ENCODE peak calls at places on chromosomes 3 and 15, in eight cellular contexts. One of them, this sample, is unnamed.

GRCh38 chr3:39812537-39812936 is 3.1 kb downstream of the MYRIP start:
- DNase-seq in astrocyte: no peak
- DNase-seq in neural progenitor cell: peak
- DNase-seq in OCI-LY7: no peak
- DNase-seq in mesenchymal stem cell: no peak
- DNase-seq in HCT116: no peak
- DNase-seq in A549: no peak
- DNase-seq in MM.1S: peak
- DNase-seq in this sample: no peak

GRCh38 chr3:148816971-148817519 is 10.6 kb upstream of the CPB1 start:
- DNase-seq in OCI-LY7: no peak
- DNase-seq in MM.1S: no peak
- DNase-seq in astrocyte: no peak
- DNase-seq in mesenchymal stem cell: no peak
- DNase-seq in neural progenitor cell: no peak
- DNase-seq in A549: no peak
- DNase-seq in HCT116: no peak
- DNase-seq in this sample: no peak

GRCh38 chr3:78368576-78369345 is 1328.9 kb downstream of the ROBO2 start:
- DNase-seq in neural progenitor cell: no peak
- DNase-seq in A549: no peak
- DNase-seq in OCI-LY7: no peak
- DNase-seq in astrocyte: no peak
- DNase-seq in HCT116: no peak
- DNase-seq in mesenchymal stem cell: no peak
- DNase-seq in MM.1S: no peak
- DNase-seq in this sample: no peak

GRCh38 chr15:65355173-65355982 is 22.4 kb downstream of the IGDCC3 start:
- DNase-seq in A549: no peak
- DNase-seq in neural progenitor cell: peak
- DNase-seq in OCI-LY7: no peak
- DNase-seq in astrocyte: no peak
- DNase-seq in mesenchymal stem cell: peak
- DNase-seq in MM.1S: no peak
- DNase-seq in HCT116: no peak
- DNase-seq in this sample: no peak

GRCh38 chr3:120475722-120476385 is 25.1 kb upstream of the FSTL1 start:
- DNase-seq in HCT116: no peak
- DNase-seq in A549: no peak
- DNase-seq in astrocyte: peak
- DNase-seq in neural progenitor cell: no peak
- DNase-seq in mesenchymal stem cell: no peak
- DNase-seq in OCI-LY7: no peak
- DNase-seq in MM.1S: no peak
- DNase-seq in this sample: no peak

GRCh38 chr3:178131801-178132200 is 404.4 kb upstream of the KCNMB2 start:
- DNase-seq in astrocyte: peak
- DNase-seq in HCT116: no peak
- DNase-seq in MM.1S: no peak
- DNase-seq in mesenchymal stem cell: peak
- DNase-seq in A549: no peak
- DNase-seq in neural progenitor cell: no peak
- DNase-seq in OCI-LY7: no peak
- DNase-seq in this sample: peak

GRCh38 chr15:56244811-56245576 is 1.3 kb upstream of the RFX7 start:
- DNase-seq in OCI-LY7: peak
- DNase-seq in MM.1S: no peak
- DNase-seq in neural progenitor cell: peak
- DNase-seq in A549: peak
- DNase-seq in mesenchymal stem cell: no peak
- DNase-seq in astrocyte: no peak
- DNase-seq in HCT116: no peak
- DNase-seq in this sample: no peak

GRCh38 chr3:54309601-54310000 is 187.2 kb downstream of the CACNA2D3 start:
- DNase-seq in mesenchymal stem cell: no peak
- DNase-seq in A549: no peak
- DNase-seq in HCT116: no peak
- DNase-seq in OCI-LY7: no peak
- DNase-seq in neural progenitor cell: peak
- DNase-seq in MM.1S: no peak
- DNase-seq in astrocyte: no peak
- DNase-seq in this sample: no peak

GRCh38 chr3:168155207-168155785 is 59.6 kb upstream of the GOLIM4 start:
- DNase-seq in neural progenitor cell: no peak
- DNase-seq in mesenchymal stem cell: no peak
- DNase-seq in A549: no peak
- DNase-seq in HCT116: no peak
- DNase-seq in OCI-LY7: no peak
- DNase-seq in astrocyte: no peak
- DNase-seq in MM.1S: no peak
- DNase-seq in this sample: no peak

GRCh38 chr3:64957639-64958038 is 269.8 kb upstream of the ADAMTS9 start:
- DNase-seq in neural progenitor cell: no peak
- DNase-seq in OCI-LY7: no peak
- DNase-seq in astrocyte: no peak
- DNase-seq in mesenchymal stem cell: no peak
- DNase-seq in HCT116: no peak
- DNase-seq in MM.1S: no peak
- DNase-seq in A549: no peak
- DNase-seq in this sample: no peak

GRCh38 chr15:60392601-60392985 is 5.2 kb downstream of the ANXA2 start:
- DNase-seq in MM.1S: no peak
- DNase-seq in mesenchymal stem cell: peak
- DNase-seq in neural progenitor cell: no peak
- DNase-seq in OCI-LY7: no peak
- DNase-seq in A549: peak
- DNase-seq in astrocyte: peak
- DNase-seq in HCT116: peak
- DNase-seq in this sample: peak

GRCh38 chr15:90872481-90873184 is 4.2 kb downstream of the FURIN start:
- DNase-seq in OCI-LY7: no peak
- DNase-seq in neural progenitor cell: no peak
- DNase-seq in astrocyte: peak
- DNase-seq in mesenchymal stem cell: peak
- DNase-seq in A549: no peak
- DNase-seq in HCT116: no peak
- DNase-seq in MM.1S: no peak
- DNase-seq in this sample: peak

GRCh38 chr15:91374336-91374735 is 274.3 kb downstream of the SV2B start:
- DNase-seq in astrocyte: no peak
- DNase-seq in mesenchymal stem cell: no peak
- DNase-seq in HCT116: no peak
- DNase-seq in MM.1S: no peak
- DNase-seq in OCI-LY7: no peak
- DNase-seq in neural progenitor cell: no peak
- DNase-seq in A549: no peak
- DNase-seq in this sample: no peak

GRCh38 chr3:123448503-123449091 is at the start of gene ADCY5:
- DNase-seq in neural progenitor cell: peak
- DNase-seq in A549: no peak
- DNase-seq in HCT116: no peak
- DNase-seq in mesenchymal stem cell: peak
- DNase-seq in MM.1S: no peak
- DNase-seq in OCI-LY7: no peak
- DNase-seq in astrocyte: no peak
- DNase-seq in this sample: no peak

GRCh38 chr3:49257187-49257586 is 19.8 kb downstream of the C3orf62 start:
- DNase-seq in astrocyte: no peak
- DNase-seq in HCT116: no peak
- DNase-seq in MM.1S: no peak
- DNase-seq in A549: no peak
- DNase-seq in OCI-LY7: no peak
- DNase-seq in mesenchymal stem cell: no peak
- DNase-seq in neural progenitor cell: no peak
- DNase-seq in this sample: no peak

GRCh38 chr3:68915973-68916372 is 16.4 kb downstream of the TAFA4 start:
- DNase-seq in OCI-LY7: no peak
- DNase-seq in A549: no peak
- DNase-seq in astrocyte: no peak
- DNase-seq in mesenchymal stem cell: no peak
- DNase-seq in HCT116: no peak
- DNase-seq in neural progenitor cell: no peak
- DNase-seq in MM.1S: no peak
- DNase-seq in this sample: no peak

GRCh38 chr3:64056616-64057165 is 33.4 kb upstream of the PSMD6 start:
- DNase-seq in MM.1S: no peak
- DNase-seq in mesenchymal stem cell: peak
- DNase-seq in astrocyte: peak
- DNase-seq in HCT116: no peak
- DNase-seq in OCI-LY7: no peak
- DNase-seq in A549: no peak
- DNase-seq in neural progenitor cell: no peak
- DNase-seq in this sample: peak

GRCh38 chr3:73212683-73213082 is 151.2 kb downstream of the EBLN2 start:
- DNase-seq in mesenchymal stem cell: no peak
- DNase-seq in astrocyte: no peak
- DNase-seq in neural progenitor cell: no peak
- DNase-seq in MM.1S: no peak
- DNase-seq in HCT116: no peak
- DNase-seq in OCI-LY7: no peak
- DNase-seq in A549: no peak
- DNase-seq in this sample: no peak

GRCh38 chr3:127699098-127699945 is 26.6 kb downstream of the ABTB1 start:
- DNase-seq in neural progenitor cell: no peak
- DNase-seq in OCI-LY7: no peak
- DNase-seq in MM.1S: no peak
- DNase-seq in A549: no peak
- DNase-seq in astrocyte: peak
- DNase-seq in mesenchymal stem cell: no peak
- DNase-seq in HCT116: no peak
- DNase-seq in this sample: peak

GRCh38 chr3:140343211-140343610 is 334.7 kb upstream of the TRIM42 start:
- DNase-seq in HCT116: no peak
- DNase-seq in neural progenitor cell: no peak
- DNase-seq in A549: no peak
- DNase-seq in astrocyte: peak
- DNase-seq in MM.1S: no peak
- DNase-seq in mesenchymal stem cell: no peak
- DNase-seq in OCI-LY7: no peak
- DNase-seq in this sample: no peak

GRCh38 chr15:52021128-52021671 is 2.2 kb downstream of the MAPK6 start:
- DNase-seq in HCT116: peak
- DNase-seq in OCI-LY7: peak
- DNase-seq in astrocyte: peak
- DNase-seq in MM.1S: peak
- DNase-seq in mesenchymal stem cell: peak
- DNase-seq in A549: peak
- DNase-seq in neural progenitor cell: peak
- DNase-seq in this sample: peak

GRCh38 chr3:136490646-136491405 is 240.7 kb downstream of the PCCB start:
- DNase-seq in astrocyte: no peak
- DNase-seq in mesenchymal stem cell: no peak
- DNase-seq in OCI-LY7: no peak
- DNase-seq in A549: no peak
- DNase-seq in MM.1S: no peak
- DNase-seq in HCT116: no peak
- DNase-seq in neural progenitor cell: no peak
- DNase-seq in this sample: no peak

DNA sequence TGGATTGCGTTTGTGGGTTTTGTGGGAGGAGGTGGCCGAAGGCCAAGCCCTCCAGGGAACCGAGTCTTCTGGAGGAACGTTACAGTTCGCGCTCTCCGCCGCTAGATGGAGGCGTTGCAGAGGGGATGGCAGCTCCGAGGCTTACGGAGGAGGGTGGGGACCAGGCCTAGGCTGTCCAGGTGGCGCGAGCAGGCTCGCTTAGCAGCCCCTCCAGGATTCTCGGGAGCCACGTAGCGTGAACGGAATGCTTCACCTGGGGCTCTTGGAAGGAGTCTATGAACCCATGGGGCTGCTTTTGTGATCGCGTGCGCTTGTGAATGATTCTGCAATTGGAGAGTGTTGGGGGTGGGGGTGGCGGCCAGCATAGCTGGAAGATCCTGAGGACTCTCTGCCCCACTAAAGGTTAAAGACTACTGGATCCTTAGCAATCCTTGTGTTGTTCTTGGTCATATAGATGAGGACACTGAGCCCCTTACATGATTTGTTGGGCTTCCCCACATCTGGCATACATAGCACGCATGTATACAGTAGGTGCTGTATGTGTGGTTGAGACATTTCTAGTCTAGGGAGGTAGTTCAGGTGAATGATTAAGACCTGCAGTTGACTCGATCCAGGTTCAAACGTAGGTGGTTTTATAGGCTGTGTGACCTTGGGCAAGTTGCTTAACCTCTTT is 25.7 kb downstream of the FAM3D start:
- DNase-seq in astrocyte: peak
- DNase-seq in neural progenitor cell: peak
- DNase-seq in OCI-LY7: peak
- DNase-seq in A549: peak
- DNase-seq in MM.1S: peak
- DNase-seq in HCT116: peak
- DNase-seq in mesenchymal stem cell: peak
- DNase-seq in this sample: peak
- H3K4me2 ChIP-seq in astrocyte: peak
- H3K4me2 ChIP-seq in neural progenitor cell: peak
- H3K4me2 ChIP-seq in OCI-LY7: no peak
- H3K4me2 ChIP-seq in A549: peak
- H3K4me2 ChIP-seq in MM.1S: peak
- H3K4me2 ChIP-seq in HCT116: peak
- H3K4me2 ChIP-seq in mesenchymal stem cell: peak
- H3K4me2 ChIP-seq in this sample: peak

GRCh38 chr3:188706599-188706998 is 465.2 kb upstream of the TPRG1 start:
- DNase-seq in HCT116: no peak
- DNase-seq in OCI-LY7: no peak
- DNase-seq in mesenchymal stem cell: no peak
- DNase-seq in A549: no peak
- DNase-seq in MM.1S: no peak
- DNase-seq in neural progenitor cell: no peak
- DNase-seq in astrocyte: peak
- DNase-seq in this sample: no peak
- H3K4me2 ChIP-seq in HCT116: no peak
- H3K4me2 ChIP-seq in OCI-LY7: no peak
- H3K4me2 ChIP-seq in mesenchymal stem cell: no peak
- H3K4me2 ChIP-seq in A549: peak
- H3K4me2 ChIP-seq in MM.1S: no peak
- H3K4me2 ChIP-seq in neural progenitor cell: no peak
- H3K4me2 ChIP-seq in astrocyte: peak
- H3K4me2 ChIP-seq in this sample: peak

DNA sequence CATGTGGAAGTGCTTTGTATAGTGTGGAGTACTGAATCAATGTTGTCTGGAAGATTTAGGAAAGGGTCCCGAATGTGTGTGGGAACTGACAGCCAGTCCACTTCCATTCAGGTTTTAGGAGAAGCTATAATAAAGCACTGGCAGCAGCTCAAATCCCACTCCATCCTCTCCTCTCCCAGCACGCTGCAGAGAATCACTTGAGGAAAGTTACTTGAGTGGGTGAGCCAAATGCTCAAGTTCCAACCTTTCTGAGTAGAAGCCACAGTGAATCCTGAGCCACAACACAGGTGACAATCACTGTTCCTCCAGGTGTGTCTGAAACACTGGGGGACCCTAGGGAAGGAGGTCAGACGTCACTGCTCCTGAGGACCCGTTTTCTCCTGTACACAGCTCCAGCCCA is 106.5 kb downstream of the TIGIT start:
- DNase-seq in HCT116: no peak
- DNase-seq in astrocyte: no peak
- DNase-seq in mesenchymal stem cell: no peak
- DNase-seq in neural progenitor cell: no peak
- DNase-seq in MM.1S: no peak
- DNase-seq in OCI-LY7: no peak
- DNase-seq in A549: no peak
- DNase-seq in this sample: no peak
- H3K4me2 ChIP-seq in HCT116: peak
- H3K4me2 ChIP-seq in astrocyte: peak
- H3K4me2 ChIP-seq in mesenchymal stem cell: no peak
- H3K4me2 ChIP-seq in neural progenitor cell: no peak
- H3K4me2 ChIP-seq in MM.1S: no peak
- H3K4me2 ChIP-seq in OCI-LY7: no peak
- H3K4me2 ChIP-seq in A549: no peak
- H3K4me2 ChIP-seq in this sample: no peak

GRCh38 chr3:99543796-99544195 is 94.6 kb upstream of the COL8A1 start:
- DNase-seq in neural progenitor cell: no peak
- DNase-seq in OCI-LY7: no peak
- DNase-seq in mesenchymal stem cell: no peak
- DNase-seq in A549: no peak
- DNase-seq in MM.1S: no peak
- DNase-seq in HCT116: no peak
- DNase-seq in astrocyte: no peak
- DNase-seq in this sample: no peak
- H3K4me2 ChIP-seq in neural progenitor cell: no peak
- H3K4me2 ChIP-seq in OCI-LY7: no peak
- H3K4me2 ChIP-seq in mesenchymal stem cell: no peak
- H3K4me2 ChIP-seq in A549: no peak
- H3K4me2 ChIP-seq in MM.1S: no peak
- H3K4me2 ChIP-seq in HCT116: no peak
- H3K4me2 ChIP-seq in astrocyte: no peak
- H3K4me2 ChIP-seq in this sample: no peak